ENCODE peak calls at places on chromosomes 7 and 10, in four cellular contexts. One of them, this sample, is unnamed.

GRCh38 chr10:43308986-43309385 is 42.1 kb upstream of the RASGEF1A start:
- DNase-seq in GM12865: no peak
- DNase-seq in NCI-H226: no peak
- DNase-seq in WTC11: no peak
- DNase-seq in this sample: no peak

GRCh38 chr10:85666106-85666505 is 700.5 kb downstream of the GRID1 start:
- DNase-seq in GM12865: peak
- DNase-seq in NCI-H226: no peak
- DNase-seq in WTC11: no peak
- DNase-seq in this sample: no peak

GRCh38 chr7:16989883-16990413 is 108.2 kb upstream of the AGR3 start:
- DNase-seq in GM12865: no peak
- DNase-seq in NCI-H226: peak
- DNase-seq in WTC11: no peak
- DNase-seq in this sample: peak

GRCh38 chr7:1975179-1975578 is 257.6 kb downstream of the MAD1L1 start:
- DNase-seq in GM12865: no peak
- DNase-seq in NCI-H226: no peak
- DNase-seq in WTC11: no peak
- DNase-seq in this sample: no peak

GRCh38 chr10:126690534-126690933 is 20.0 kb upstream of the C10orf90 start:
- DNase-seq in GM12865: no peak
- DNase-seq in NCI-H226: no peak
- DNase-seq in WTC11: no peak
- DNase-seq in this sample: no peak

GRCh38 chr7:132019718-132020117 is 463.3 kb upstream of the PODXL start:
- DNase-seq in GM12865: no peak
- DNase-seq in NCI-H226: no peak
- DNase-seq in WTC11: no peak
- DNase-seq in this sample: no peak

GRCh38 chr7:99629643-99630042 is 12.9 kb downstream of the ZSCAN25 start:
- DNase-seq in GM12865: no peak
- DNase-seq in NCI-H226: no peak
- DNase-seq in WTC11: no peak
- DNase-seq in this sample: no peak

GRCh38 chr7:138886501-138886917 is 88.5 kb upstream of the ATP6V0A4 start:
- DNase-seq in GM12865: peak
- DNase-seq in NCI-H226: peak
- DNase-seq in WTC11: no peak
- DNase-seq in this sample: peak

GRCh38 chr10:112383325-112383724 is 9.4 kb downstream of the ACSL5 start:
- DNase-seq in GM12865: no peak
- DNase-seq in NCI-H226: peak
- DNase-seq in WTC11: no peak
- DNase-seq in this sample: no peak

GRCh38 chr10:16996530-16996964 is 133.1 kb downstream of the CUBN start:
- DNase-seq in GM12865: no peak
- DNase-seq in NCI-H226: peak
- DNase-seq in WTC11: no peak
- DNase-seq in this sample: no peak

GRCh38 chr7:80851896-80852476 is 66.9 kb downstream of the SEMA3C start:
- DNase-seq in GM12865: no peak
- DNase-seq in NCI-H226: no peak
- DNase-seq in WTC11: no peak
- DNase-seq in this sample: no peak

GRCh38 chr10:79206300-79207095 is 137.7 kb downstream of the ZMIZ1 start:
- DNase-seq in GM12865: no peak
- DNase-seq in NCI-H226: no peak
- DNase-seq in WTC11: no peak
- DNase-seq in this sample: no peak

GRCh38 chr7:158282461-158283001 is 305.1 kb downstream of the PTPRN2 start:
- DNase-seq in GM12865: no peak
- DNase-seq in NCI-H226: no peak
- DNase-seq in WTC11: no peak
- DNase-seq in this sample: no peak

GRCh38 chr7:28077616-28078015 is 103.0 kb downstream of the JAZF1 start:
- DNase-seq in GM12865: no peak
- DNase-seq in NCI-H226: no peak
- DNase-seq in WTC11: no peak
- DNase-seq in this sample: no peak

GRCh38 chr7:50674299-50674698 is 108.4 kb downstream of the GRB10 start:
- DNase-seq in GM12865: no peak
- DNase-seq in NCI-H226: no peak
- DNase-seq in WTC11: no peak
- DNase-seq in this sample: no peak

GRCh38 chr10:127977368-127978009 is 70.6 kb downstream of the PTPRE start:
- DNase-seq in GM12865: no peak
- DNase-seq in NCI-H226: no peak
- DNase-seq in WTC11: no peak
- DNase-seq in this sample: no peak

GRCh38 chr7:123201901-123202300 is 2.1 kb upstream of the SLC13A1 start:
- DNase-seq in GM12865: no peak
- DNase-seq in NCI-H226: no peak
- DNase-seq in WTC11: no peak
- DNase-seq in this sample: no peak

GRCh38 chr7:155893176-155893575 is 80.9 kb upstream of the SHH start:
- DNase-seq in GM12865: no peak
- DNase-seq in NCI-H226: no peak
- DNase-seq in WTC11: no peak
- DNase-seq in this sample: no peak

GRCh38 chr7:43584200-43584586 is 1.3 kb downstream of the STK17A start:
- DNase-seq in GM12865: peak
- DNase-seq in NCI-H226: peak
- DNase-seq in WTC11: no peak
- DNase-seq in this sample: no peak

GRCh38 chr7:146090023-146090645 is 26.5 kb upstream of the CNTNAP2 start:
- DNase-seq in GM12865: peak
- DNase-seq in NCI-H226: no peak
- DNase-seq in WTC11: no peak
- DNase-seq in this sample: peak

GRCh38 chr7:28708458-28708951 is 249.6 kb downstream of the TRIL start:
- DNase-seq in GM12865: no peak
- DNase-seq in NCI-H226: no peak
- DNase-seq in WTC11: peak
- DNase-seq in this sample: no peak

GRCh38 chr10:89217057-89217990 is 10.2 kb upstream of the CH25H start:
- DNase-seq in GM12865: peak
- DNase-seq in NCI-H226: peak
- DNase-seq in WTC11: peak
- DNase-seq in this sample: peak

GRCh38 chr10:93554760-93555432 is 11.6 kb upstream of the FFAR4 start:
- DNase-seq in GM12865: peak
- DNase-seq in NCI-H226: peak
- DNase-seq in WTC11: peak
- DNase-seq in this sample: peak

GRCh38 chr7:284762-285722 is 4.9 kb upstream of the FOXL3 start:
- DNase-seq in GM12865: no peak
- DNase-seq in NCI-H226: no peak
- DNase-seq in WTC11: no peak
- DNase-seq in this sample: no peak

GRCh38 chr10:59175538-59176240 is 754 bp upstream of the PHYHIPL start:
- DNase-seq in GM12865: peak
- DNase-seq in NCI-H226: no peak
- DNase-seq in WTC11: no peak
- DNase-seq in this sample: peak

GRCh38 chr10:15188629-15189028 is 20.1 kb upstream of the NMT2 start:
- DNase-seq in GM12865: no peak
- DNase-seq in NCI-H226: no peak
- DNase-seq in WTC11: no peak
- DNase-seq in this sample: no peak

GRCh38 chr10:59285073-59285472 is 77.3 kb downstream of the FAM13C start:
- DNase-seq in GM12865: no peak
- DNase-seq in NCI-H226: no peak
- DNase-seq in WTC11: no peak
- DNase-seq in this sample: no peak

GRCh38 chr7:86788948-86789347 is 145.2 kb downstream of the GRM3 start:
- DNase-seq in GM12865: peak
- DNase-seq in NCI-H226: no peak
- DNase-seq in WTC11: no peak
- DNase-seq in this sample: no peak

GRCh38 chr7:130365511-130366441 is 14.5 kb upstream of the CPA1 start:
- DNase-seq in GM12865: peak
- DNase-seq in NCI-H226: peak
- DNase-seq in WTC11: peak
- DNase-seq in this sample: peak

GRCh38 chr7:119664601-119665000 is 608.4 kb upstream of the KCND2 start:
- DNase-seq in GM12865: no peak
- DNase-seq in NCI-H226: peak
- DNase-seq in WTC11: no peak
- DNase-seq in this sample: no peak

This sample was measured in NCI-H510A treated with DMSO at 0.1 percent for 48 hours.